ENCODE peak calls at places on chromosome X, in five cellular contexts. One of them, this sample, is unnamed.

GRCh38 chrX:119647089-119647488 is 40.9 kb upstream of the NKRF start:
- DNase-seq in T-helper 2 cell: no peak
- DNase-seq in AG08396: no peak
- DNase-seq in NCI-H2029: no peak
- DNase-seq in mucosa of descending colon: no peak
- DNase-seq in this sample: no peak

GRCh38 chrX:24149346-24150050 is at the start of gene ZFX:
- DNase-seq in T-helper 2 cell: peak; percentile 33
- DNase-seq in AG08396: peak; percentile 65
- DNase-seq in NCI-H2029: no peak
- DNase-seq in mucosa of descending colon: peak; percentile 79
- DNase-seq in this sample: peak; percentile 81

GRCh38 chrX:13110427-13111324 is 66.3 kb upstream of the FAM9C start:
- DNase-seq in T-helper 2 cell: no peak
- DNase-seq in AG08396: peak; percentile 21
- DNase-seq in NCI-H2029: no peak
- DNase-seq in mucosa of descending colon: no peak
- DNase-seq in this sample: no peak

GRCh38 chrX:44223150-44223549 is 120.3 kb downstream of the EFHC2 start:
- DNase-seq in T-helper 2 cell: no peak
- DNase-seq in AG08396: peak; percentile 22
- DNase-seq in NCI-H2029: no peak
- DNase-seq in mucosa of descending colon: no peak
- DNase-seq in this sample: no peak

GRCh38 chrX:38805294-38806053 is 4.2 kb downstream of the MID1IP1 start:
- DNase-seq in T-helper 2 cell: no peak
- DNase-seq in AG08396: peak; percentile 66
- DNase-seq in NCI-H2029: peak; percentile 60
- DNase-seq in mucosa of descending colon: peak; percentile 78
- DNase-seq in this sample: peak; percentile 87

GRCh38 chrX:34656842-34657780 is at the start of gene TMEM47:
- DNase-seq in T-helper 2 cell: no peak
- DNase-seq in AG08396: peak; percentile 84
- DNase-seq in NCI-H2029: no peak
- DNase-seq in mucosa of descending colon: peak; percentile 79
- DNase-seq in this sample: peak; percentile 72

GRCh38 chrX:53072418-53073114 is 9.6 kb upstream of the TSPYL2 start:
- DNase-seq in T-helper 2 cell: no peak
- DNase-seq in AG08396: no peak
- DNase-seq in NCI-H2029: no peak
- DNase-seq in mucosa of descending colon: no peak
- DNase-seq in this sample: no peak

GRCh38 chrX:18761750-18762149 is 54.3 kb downstream of the PPEF1 start:
- DNase-seq in T-helper 2 cell: no peak
- DNase-seq in AG08396: no peak
- DNase-seq in NCI-H2029: no peak
- DNase-seq in mucosa of descending colon: no peak
- DNase-seq in this sample: no peak

GRCh38 chrX:110108381-110108796 is 105.5 kb downstream of the TMEM164 start:
- DNase-seq in T-helper 2 cell: no peak
- DNase-seq in AG08396: no peak
- DNase-seq in NCI-H2029: no peak
- DNase-seq in mucosa of descending colon: no peak
- DNase-seq in this sample: no peak

GRCh38 chrX:106862972-106863688 is 40.0 kb downstream of the RIPPLY1 start:
- DNase-seq in T-helper 2 cell: no peak
- DNase-seq in AG08396: peak; percentile 4
- DNase-seq in NCI-H2029: no peak
- DNase-seq in mucosa of descending colon: peak; percentile 14
- DNase-seq in this sample: no peak

GRCh38 chrX:104137496-104137895 is 19.3 kb downstream of the SLC25A53 start:
- DNase-seq in T-helper 2 cell: no peak
- DNase-seq in AG08396: peak; percentile 15
- DNase-seq in NCI-H2029: no peak
- DNase-seq in mucosa of descending colon: no peak
- DNase-seq in this sample: no peak

GRCh38 chrX:45126158-45126557 is 74.5 kb downstream of the DIPK2B start:
- DNase-seq in T-helper 2 cell: no peak
- DNase-seq in AG08396: no peak
- DNase-seq in NCI-H2029: no peak
- DNase-seq in mucosa of descending colon: no peak
- DNase-seq in this sample: no peak

GRCh38 chrX:133580630-133581029 is 165.3 kb upstream of the GPC4 start:
- DNase-seq in T-helper 2 cell: no peak
- DNase-seq in AG08396: peak; percentile 7
- DNase-seq in NCI-H2029: no peak
- DNase-seq in mucosa of descending colon: no peak
- DNase-seq in this sample: no peak

GRCh38 chrX:1535241-1536041 is 1.5 kb downstream of the P2RY8 start:
- DNase-seq in T-helper 2 cell: no peak
- DNase-seq in AG08396: no peak
- DNase-seq in NCI-H2029: no peak
- DNase-seq in mucosa of descending colon: no peak
- DNase-seq in this sample: no peak

GRCh38 chrX:68163446-68163845 is 269.8 kb downstream of the OPHN1 start:
- DNase-seq in T-helper 2 cell: no peak
- DNase-seq in AG08396: no peak
- DNase-seq in NCI-H2029: no peak
- DNase-seq in mucosa of descending colon: no peak
- DNase-seq in this sample: no peak

GRCh38 chrX:19705196-19705769 is 182.1 kb downstream of the SH3KBP1 start:
- DNase-seq in T-helper 2 cell: no peak
- DNase-seq in AG08396: no peak
- DNase-seq in NCI-H2029: no peak
- DNase-seq in mucosa of descending colon: no peak
- DNase-seq in this sample: no peak

GRCh38 chrX:65034292-65034640 is 58.0 kb upstream of the ZC4H2 start:
- DNase-seq in T-helper 2 cell: no peak
- DNase-seq in AG08396: peak; percentile 4
- DNase-seq in NCI-H2029: no peak
- DNase-seq in mucosa of descending colon: no peak
- DNase-seq in this sample: no peak

GRCh38 chrX:143781103-143781502 is 60.6 kb upstream of the SPANXN2 start:
- DNase-seq in T-helper 2 cell: no peak
- DNase-seq in AG08396: no peak
- DNase-seq in NCI-H2029: no peak
- DNase-seq in mucosa of descending colon: no peak
- DNase-seq in this sample: no peak

This sample was measured in psoas muscle.